ENCODE peak calls at places on chromosome 3, in nine cellular contexts. One of them, this sample, is unnamed.

GRCh38 chr3:64818196-64818595 is 130.4 kb upstream of the ADAMTS9 start:
- DNase-seq in stomach: no peak
- DNase-seq in WTC11: no peak
- DNase-seq in AG09319: no peak
- DNase-seq in ovary: no peak
- DNase-seq in AG09309: no peak
- DNase-seq in Peyer's patch: no peak
- DNase-seq in CD4-positive, alpha-beta T cell: no peak
- DNase-seq in psoas muscle: no peak
- DNase-seq in this sample: no peak

GRCh38 chr3:56988458-56988857 is 72.0 kb upstream of the SPATA12 start:
- DNase-seq in stomach: no peak
- DNase-seq in WTC11: no peak
- DNase-seq in AG09319: no peak
- DNase-seq in ovary: no peak
- DNase-seq in AG09309: no peak
- DNase-seq in Peyer's patch: no peak
- DNase-seq in CD4-positive, alpha-beta T cell: no peak
- DNase-seq in psoas muscle: no peak
- DNase-seq in this sample: no peak

GRCh38 chr3:116610124-116610523 is 99.5 kb upstream of the TUSC7 start:
- DNase-seq in stomach: no peak
- DNase-seq in WTC11: no peak
- DNase-seq in AG09319: no peak
- DNase-seq in ovary: no peak
- DNase-seq in AG09309: no peak
- DNase-seq in Peyer's patch: no peak
- DNase-seq in CD4-positive, alpha-beta T cell: no peak
- DNase-seq in psoas muscle: no peak
- DNase-seq in this sample: no peak

GRCh38 chr3:53412953-53413352 is 65.6 kb upstream of the DCP1A start:
- DNase-seq in stomach: no peak
- DNase-seq in WTC11: no peak
- DNase-seq in AG09319: no peak
- DNase-seq in ovary: no peak
- DNase-seq in AG09309: no peak
- DNase-seq in Peyer's patch: no peak
- DNase-seq in CD4-positive, alpha-beta T cell: no peak
- DNase-seq in psoas muscle: no peak
- DNase-seq in this sample: no peak

GRCh38 chr3:123421353-123422174 is 27.3 kb downstream of the ADCY5 start:
- DNase-seq in stomach: no peak
- DNase-seq in WTC11: no peak
- DNase-seq in AG09319: no peak
- DNase-seq in ovary: peak
- DNase-seq in AG09309: no peak
- DNase-seq in Peyer's patch: no peak
- DNase-seq in CD4-positive, alpha-beta T cell: no peak
- DNase-seq in psoas muscle: peak
- DNase-seq in this sample: no peak

GRCh38 chr3:84439476-84439875 is 519.3 kb upstream of the CADM2 start:
- DNase-seq in stomach: no peak
- DNase-seq in WTC11: no peak
- DNase-seq in AG09319: no peak
- DNase-seq in ovary: no peak
- DNase-seq in AG09309: no peak
- DNase-seq in Peyer's patch: no peak
- DNase-seq in CD4-positive, alpha-beta T cell: no peak
- DNase-seq in psoas muscle: no peak
- DNase-seq in this sample: no peak

GRCh38 chr3:42254566-42254965 is 11.4 kb downstream of the CCK start:
- DNase-seq in stomach: no peak
- DNase-seq in WTC11: no peak
- DNase-seq in AG09319: no peak
- DNase-seq in ovary: no peak
- DNase-seq in AG09309: no peak
- DNase-seq in Peyer's patch: no peak
- DNase-seq in CD4-positive, alpha-beta T cell: no peak
- DNase-seq in psoas muscle: no peak
- DNase-seq in this sample: no peak

GRCh38 chr3:59023612-59024011 is 26.2 kb downstream of the CFAP20DC start:
- DNase-seq in stomach: no peak
- DNase-seq in WTC11: no peak
- DNase-seq in AG09319: no peak
- DNase-seq in ovary: no peak
- DNase-seq in AG09309: no peak
- DNase-seq in Peyer's patch: no peak
- DNase-seq in CD4-positive, alpha-beta T cell: no peak
- DNase-seq in psoas muscle: no peak
- DNase-seq in this sample: no peak

GRCh38 chr3:171435143-171435542 is 25.1 kb downstream of the TNIK start:
- DNase-seq in stomach: no peak
- DNase-seq in WTC11: no peak
- DNase-seq in AG09319: no peak
- DNase-seq in ovary: no peak
- DNase-seq in AG09309: no peak
- DNase-seq in Peyer's patch: no peak
- DNase-seq in CD4-positive, alpha-beta T cell: no peak
- DNase-seq in psoas muscle: no peak
- DNase-seq in this sample: no peak

GRCh38 chr3:4546346-4547178 is 53.4 kb downstream of the ITPR1 start:
- DNase-seq in stomach: no peak
- DNase-seq in WTC11: no peak
- DNase-seq in AG09319: no peak
- DNase-seq in ovary: no peak
- DNase-seq in AG09309: no peak
- DNase-seq in Peyer's patch: no peak
- DNase-seq in CD4-positive, alpha-beta T cell: no peak
- DNase-seq in psoas muscle: no peak
- DNase-seq in this sample: no peak

GRCh38 chr3:129349791-129350190 is 71.1 kb downstream of the HMCES start:
- DNase-seq in stomach: no peak
- DNase-seq in WTC11: no peak
- DNase-seq in AG09319: no peak
- DNase-seq in ovary: no peak
- DNase-seq in AG09309: no peak
- DNase-seq in Peyer's patch: no peak
- DNase-seq in CD4-positive, alpha-beta T cell: no peak
- DNase-seq in psoas muscle: no peak
- DNase-seq in this sample: no peak

GRCh38 chr3:65924762-65925161 is 114.0 kb downstream of the MAGI1 start:
- DNase-seq in stomach: no peak
- DNase-seq in WTC11: no peak
- DNase-seq in AG09319: no peak
- DNase-seq in ovary: no peak
- DNase-seq in AG09309: no peak
- DNase-seq in Peyer's patch: no peak
- DNase-seq in CD4-positive, alpha-beta T cell: no peak
- DNase-seq in psoas muscle: no peak
- DNase-seq in this sample: no peak

GRCh38 chr3:124142389-124142970 is 150.6 kb upstream of the ROPN1 start:
- DNase-seq in stomach: no peak
- DNase-seq in WTC11: no peak
- DNase-seq in AG09319: no peak
- DNase-seq in ovary: no peak
- DNase-seq in AG09309: no peak
- DNase-seq in Peyer's patch: no peak
- DNase-seq in CD4-positive, alpha-beta T cell: no peak
- DNase-seq in psoas muscle: no peak
- DNase-seq in this sample: no peak

GRCh38 chr3:16658004-16658932 is 53.0 kb upstream of the DAZL start:
- DNase-seq in stomach: no peak
- DNase-seq in WTC11: peak
- DNase-seq in AG09319: no peak
- DNase-seq in ovary: no peak
- DNase-seq in AG09309: no peak
- DNase-seq in Peyer's patch: no peak
- DNase-seq in CD4-positive, alpha-beta T cell: no peak
- DNase-seq in psoas muscle: no peak
- DNase-seq in this sample: no peak

GRCh38 chr3:138348107-138348949 is at the start of gene MRAS:
- DNase-seq in stomach: peak
- DNase-seq in WTC11: peak
- DNase-seq in AG09319: peak
- DNase-seq in ovary: peak
- DNase-seq in AG09309: peak
- DNase-seq in Peyer's patch: no peak
- DNase-seq in CD4-positive, alpha-beta T cell: no peak
- DNase-seq in psoas muscle: peak
- DNase-seq in this sample: peak

GRCh38 chr3:126872701-126873100 is 110.2 kb upstream of the PLXNA1 start:
- DNase-seq in stomach: no peak
- DNase-seq in WTC11: no peak
- DNase-seq in AG09319: no peak
- DNase-seq in ovary: no peak
- DNase-seq in AG09309: no peak
- DNase-seq in Peyer's patch: no peak
- DNase-seq in CD4-positive, alpha-beta T cell: no peak
- DNase-seq in psoas muscle: no peak
- DNase-seq in this sample: no peak

GRCh38 chr3:139306078-139306477 is 37.7 kb upstream of the MRPS22 start:
- DNase-seq in stomach: no peak
- DNase-seq in WTC11: no peak
- DNase-seq in AG09319: no peak
- DNase-seq in ovary: no peak
- DNase-seq in AG09309: no peak
- DNase-seq in Peyer's patch: no peak
- DNase-seq in CD4-positive, alpha-beta T cell: no peak
- DNase-seq in psoas muscle: no peak
- DNase-seq in this sample: no peak

DNA sequence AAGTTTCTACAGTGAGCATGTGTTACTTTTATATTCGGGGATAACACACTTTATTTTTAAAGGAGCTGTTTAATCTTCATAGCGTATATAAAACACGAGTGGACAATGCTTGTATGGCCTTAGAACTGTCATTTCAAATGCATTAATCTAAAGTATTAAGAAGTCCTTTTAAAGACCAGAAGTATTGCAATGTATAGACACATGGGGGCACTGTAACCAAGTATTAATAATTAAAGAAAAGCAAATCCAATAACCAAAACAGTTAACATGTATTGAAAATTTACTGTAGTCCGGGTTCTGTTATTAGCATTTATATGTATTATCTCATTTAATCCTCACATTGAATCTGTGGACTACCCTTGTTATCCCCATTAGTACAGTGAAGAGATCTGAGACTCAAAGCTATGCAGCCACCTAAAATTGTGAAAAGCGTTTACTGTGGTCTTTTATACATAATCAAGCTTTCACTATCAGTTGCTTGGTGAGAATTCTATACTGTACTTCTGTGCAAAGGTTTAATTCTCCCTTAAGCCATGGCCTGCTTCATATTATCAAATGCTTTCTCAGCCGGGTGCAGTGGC is 10.1 kb downstream of the ARL14 start:
- DNase-seq in stomach: no peak
- DNase-seq in WTC11: no peak
- DNase-seq in AG09319: no peak
- DNase-seq in ovary: no peak
- DNase-seq in AG09309: no peak
- DNase-seq in Peyer's patch: no peak
- DNase-seq in CD4-positive, alpha-beta T cell: no peak
- DNase-seq in psoas muscle: no peak
- DNase-seq in this sample: no peak
- TF ChIP-seq CTCF in stomach: no peak
- TF ChIP-seq CTCF in WTC11: no peak
- TF ChIP-seq CTCF in AG09319: peak
- TF ChIP-seq CTCF in ovary: no peak
- TF ChIP-seq CTCF in AG09309: peak
- TF ChIP-seq CTCF in Peyer's patch: peak
- TF ChIP-seq CTCF in CD4-positive, alpha-beta T cell: peak
- TF ChIP-seq CTCF in psoas muscle: peak
- TF ChIP-seq CTCF in this sample: peak

GRCh38 chr3:49700453-49701128 is 11.2 kb downstream of the RNF123 start:
- DNase-seq in stomach: no peak
- DNase-seq in WTC11: peak
- DNase-seq in AG09319: no peak
- DNase-seq in ovary: no peak
- DNase-seq in AG09309: no peak
- DNase-seq in Peyer's patch: no peak
- DNase-seq in CD4-positive, alpha-beta T cell: no peak
- DNase-seq in psoas muscle: no peak
- DNase-seq in this sample: no peak
- TF ChIP-seq CTCF in stomach: no peak
- TF ChIP-seq CTCF in WTC11: peak
- TF ChIP-seq CTCF in AG09319: no peak
- TF ChIP-seq CTCF in ovary: no peak
- TF ChIP-seq CTCF in AG09309: no peak
- TF ChIP-seq CTCF in Peyer's patch: no peak
- TF ChIP-seq CTCF in CD4-positive, alpha-beta T cell: no peak
- TF ChIP-seq CTCF in psoas muscle: no peak
- TF ChIP-seq CTCF in this sample: no peak

GRCh38 chr3:75001330-75001729 is 386.9 kb upstream of the CNTN3 start:
- DNase-seq in stomach: no peak
- DNase-seq in WTC11: no peak
- DNase-seq in AG09319: no peak
- DNase-seq in ovary: no peak
- DNase-seq in AG09309: no peak
- DNase-seq in Peyer's patch: no peak
- DNase-seq in CD4-positive, alpha-beta T cell: no peak
- DNase-seq in psoas muscle: no peak
- DNase-seq in this sample: no peak
- TF ChIP-seq CTCF in stomach: no peak
- TF ChIP-seq CTCF in WTC11: no peak
- TF ChIP-seq CTCF in AG09319: peak
- TF ChIP-seq CTCF in ovary: no peak
- TF ChIP-seq CTCF in AG09309: peak
- TF ChIP-seq CTCF in Peyer's patch: peak
- TF ChIP-seq CTCF in CD4-positive, alpha-beta T cell: no peak
- TF ChIP-seq CTCF in psoas muscle: no peak
- TF ChIP-seq CTCF in this sample: peak

DNA sequence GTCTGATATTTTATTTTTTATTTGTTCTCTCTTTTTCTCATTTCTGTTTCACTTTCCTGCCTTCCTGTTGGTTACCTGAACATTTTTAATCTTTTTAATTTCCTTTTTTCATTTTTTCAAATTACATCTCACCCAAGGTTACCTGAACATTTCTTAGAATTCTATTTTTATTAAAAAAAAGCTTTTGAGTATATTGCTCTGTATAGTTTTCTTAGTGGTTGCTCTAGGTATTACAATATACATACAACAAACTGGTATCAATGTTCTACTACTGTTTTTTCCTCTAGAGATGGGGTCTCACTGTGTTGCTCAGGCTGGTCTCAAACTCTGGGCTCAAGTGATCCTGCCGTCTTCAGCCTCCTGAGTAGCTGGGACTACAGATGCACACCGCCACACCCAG is 79.4 kb downstream of the DHX30 start:
- DNase-seq in stomach: no peak
- DNase-seq in WTC11: no peak
- DNase-seq in AG09319: no peak
- DNase-seq in ovary: no peak
- DNase-seq in AG09309: no peak
- DNase-seq in Peyer's patch: no peak
- DNase-seq in CD4-positive, alpha-beta T cell: no peak
- DNase-seq in psoas muscle: no peak
- DNase-seq in this sample: no peak
- TF ChIP-seq CTCF in stomach: no peak
- TF ChIP-seq CTCF in WTC11: no peak
- TF ChIP-seq CTCF in AG09319: no peak
- TF ChIP-seq CTCF in ovary: no peak
- TF ChIP-seq CTCF in AG09309: no peak
- TF ChIP-seq CTCF in Peyer's patch: peak
- TF ChIP-seq CTCF in CD4-positive, alpha-beta T cell: no peak
- TF ChIP-seq CTCF in psoas muscle: no peak
- TF ChIP-seq CTCF in this sample: peak